ENCODE peak calls at places on chromosomes 4 and X, in ten cellular contexts. One of them, this sample, is unnamed.

GRCh38 chrX:38632516-38632915 is 71.2 kb downstream of the TSPAN7 start:
- DNase-seq in CD4-positive, alpha-beta memory T cell: no peak
- DNase-seq in ascending aorta: no peak
- DNase-seq in activated CD8-positive, alpha-beta T cell treated with anti-CD3 and anti-CD28 coated beads, Interleukin-2, amount 10 ng/mL, durations not matched to agents 7 days and 5 days: no peak
- DNase-seq in Kasumi-1: no peak
- DNase-seq in CD4-positive, alpha-beta T cell: no peak
- DNase-seq in fibroblast of lung: no peak
- DNase-seq in Ammon's horn: no peak
- DNase-seq in HEK293T: no peak
- DNase-seq in activated CD4-positive, CD25-positive, alpha-beta regulatory T cell treated with anti-CD3 and anti-CD28 coated beads, Interleukin-2, amount 50 U/mL, for 72 hours: no peak
- DNase-seq in this sample: no peak

GRCh38 chrX:120316587-120317283 is 5.5 kb upstream of the TMEM255A start:
- DNase-seq in CD4-positive, alpha-beta memory T cell: no peak
- DNase-seq in ascending aorta: no peak
- DNase-seq in activated CD8-positive, alpha-beta T cell treated with anti-CD3 and anti-CD28 coated beads, Interleukin-2, amount 10 ng/mL, durations not matched to agents 7 days and 5 days: no peak
- DNase-seq in Kasumi-1: no peak
- DNase-seq in CD4-positive, alpha-beta T cell: no peak
- DNase-seq in fibroblast of lung: peak
- DNase-seq in Ammon's horn: no peak
- DNase-seq in HEK293T: no peak
- DNase-seq in activated CD4-positive, CD25-positive, alpha-beta regulatory T cell treated with anti-CD3 and anti-CD28 coated beads, Interleukin-2, amount 50 U/mL, for 72 hours: no peak
- DNase-seq in this sample: no peak

GRCh38 chr4:104395219-104395618 is 99.5 kb downstream of the CXXC4 start:
- DNase-seq in CD4-positive, alpha-beta memory T cell: no peak
- DNase-seq in ascending aorta: no peak
- DNase-seq in activated CD8-positive, alpha-beta T cell treated with anti-CD3 and anti-CD28 coated beads, Interleukin-2, amount 10 ng/mL, durations not matched to agents 7 days and 5 days: no peak
- DNase-seq in Kasumi-1: no peak
- DNase-seq in CD4-positive, alpha-beta T cell: no peak
- DNase-seq in fibroblast of lung: peak
- DNase-seq in Ammon's horn: peak
- DNase-seq in HEK293T: no peak
- DNase-seq in activated CD4-positive, CD25-positive, alpha-beta regulatory T cell treated with anti-CD3 and anti-CD28 coated beads, Interleukin-2, amount 50 U/mL, for 72 hours: no peak
- DNase-seq in this sample: no peak

GRCh38 chr4:105369988-105370387 is 103.9 kb downstream of the PPA2 start:
- DNase-seq in CD4-positive, alpha-beta memory T cell: no peak
- DNase-seq in ascending aorta: no peak
- DNase-seq in activated CD8-positive, alpha-beta T cell treated with anti-CD3 and anti-CD28 coated beads, Interleukin-2, amount 10 ng/mL, durations not matched to agents 7 days and 5 days: no peak
- DNase-seq in Kasumi-1: no peak
- DNase-seq in CD4-positive, alpha-beta T cell: no peak
- DNase-seq in fibroblast of lung: peak
- DNase-seq in Ammon's horn: no peak
- DNase-seq in HEK293T: no peak
- DNase-seq in activated CD4-positive, CD25-positive, alpha-beta regulatory T cell treated with anti-CD3 and anti-CD28 coated beads, Interleukin-2, amount 50 U/mL, for 72 hours: no peak
- DNase-seq in this sample: no peak

GRCh38 chrX:151974336-151975227 is at the start of gene GABRE:
- DNase-seq in CD4-positive, alpha-beta memory T cell: no peak
- DNase-seq in ascending aorta: peak
- DNase-seq in activated CD8-positive, alpha-beta T cell treated with anti-CD3 and anti-CD28 coated beads, Interleukin-2, amount 10 ng/mL, durations not matched to agents 7 days and 5 days: no peak
- DNase-seq in Kasumi-1: no peak
- DNase-seq in CD4-positive, alpha-beta T cell: no peak
- DNase-seq in fibroblast of lung: peak
- DNase-seq in Ammon's horn: no peak
- DNase-seq in HEK293T: peak
- DNase-seq in activated CD4-positive, CD25-positive, alpha-beta regulatory T cell treated with anti-CD3 and anti-CD28 coated beads, Interleukin-2, amount 50 U/mL, for 72 hours: no peak
- DNase-seq in this sample: no peak

GRCh38 chr4:1600811-1601532 is 83.1 kb downstream of the FAM53A start:
- DNase-seq in CD4-positive, alpha-beta memory T cell: no peak
- DNase-seq in ascending aorta: no peak
- DNase-seq in activated CD8-positive, alpha-beta T cell treated with anti-CD3 and anti-CD28 coated beads, Interleukin-2, amount 10 ng/mL, durations not matched to agents 7 days and 5 days: no peak
- DNase-seq in Kasumi-1: no peak
- DNase-seq in CD4-positive, alpha-beta T cell: no peak
- DNase-seq in fibroblast of lung: no peak
- DNase-seq in Ammon's horn: no peak
- DNase-seq in HEK293T: no peak
- DNase-seq in activated CD4-positive, CD25-positive, alpha-beta regulatory T cell treated with anti-CD3 and anti-CD28 coated beads, Interleukin-2, amount 50 U/mL, for 72 hours: no peak
- DNase-seq in this sample: no peak

GRCh38 chr4:144399927-144400326 is 246.0 kb upstream of the HHIP start:
- DNase-seq in CD4-positive, alpha-beta memory T cell: no peak
- DNase-seq in ascending aorta: no peak
- DNase-seq in activated CD8-positive, alpha-beta T cell treated with anti-CD3 and anti-CD28 coated beads, Interleukin-2, amount 10 ng/mL, durations not matched to agents 7 days and 5 days: no peak
- DNase-seq in Kasumi-1: peak
- DNase-seq in CD4-positive, alpha-beta T cell: no peak
- DNase-seq in fibroblast of lung: peak
- DNase-seq in Ammon's horn: peak
- DNase-seq in HEK293T: no peak
- DNase-seq in activated CD4-positive, CD25-positive, alpha-beta regulatory T cell treated with anti-CD3 and anti-CD28 coated beads, Interleukin-2, amount 50 U/mL, for 72 hours: no peak
- DNase-seq in this sample: no peak

GRCh38 chrX:136063340-136064079 is 78.3 kb downstream of the SLC9A6 start:
- DNase-seq in CD4-positive, alpha-beta memory T cell: no peak
- DNase-seq in ascending aorta: peak
- DNase-seq in activated CD8-positive, alpha-beta T cell treated with anti-CD3 and anti-CD28 coated beads, Interleukin-2, amount 10 ng/mL, durations not matched to agents 7 days and 5 days: no peak
- DNase-seq in Kasumi-1: peak
- DNase-seq in CD4-positive, alpha-beta T cell: no peak
- DNase-seq in fibroblast of lung: no peak
- DNase-seq in Ammon's horn: no peak
- DNase-seq in HEK293T: no peak
- DNase-seq in activated CD4-positive, CD25-positive, alpha-beta regulatory T cell treated with anti-CD3 and anti-CD28 coated beads, Interleukin-2, amount 50 U/mL, for 72 hours: no peak
- DNase-seq in this sample: no peak

GRCh38 chr4:22501715-22502095 is 14.2 kb downstream of the ADGRA3 start:
- DNase-seq in CD4-positive, alpha-beta memory T cell: no peak
- DNase-seq in ascending aorta: no peak
- DNase-seq in activated CD8-positive, alpha-beta T cell treated with anti-CD3 and anti-CD28 coated beads, Interleukin-2, amount 10 ng/mL, durations not matched to agents 7 days and 5 days: no peak
- DNase-seq in Kasumi-1: no peak
- DNase-seq in CD4-positive, alpha-beta T cell: no peak
- DNase-seq in fibroblast of lung: no peak
- DNase-seq in Ammon's horn: no peak
- DNase-seq in HEK293T: no peak
- DNase-seq in activated CD4-positive, CD25-positive, alpha-beta regulatory T cell treated with anti-CD3 and anti-CD28 coated beads, Interleukin-2, amount 50 U/mL, for 72 hours: no peak
- DNase-seq in this sample: no peak

GRCh38 chr4:4801013-4801412 is 58.5 kb upstream of the MSX1 start:
- DNase-seq in CD4-positive, alpha-beta memory T cell: no peak
- DNase-seq in ascending aorta: no peak
- DNase-seq in activated CD8-positive, alpha-beta T cell treated with anti-CD3 and anti-CD28 coated beads, Interleukin-2, amount 10 ng/mL, durations not matched to agents 7 days and 5 days: no peak
- DNase-seq in Kasumi-1: no peak
- DNase-seq in CD4-positive, alpha-beta T cell: no peak
- DNase-seq in fibroblast of lung: peak
- DNase-seq in Ammon's horn: no peak
- DNase-seq in HEK293T: no peak
- DNase-seq in activated CD4-positive, CD25-positive, alpha-beta regulatory T cell treated with anti-CD3 and anti-CD28 coated beads, Interleukin-2, amount 50 U/mL, for 72 hours: no peak
- DNase-seq in this sample: no peak

GRCh38 chrX:10507181-10507580 is 113.2 kb downstream of the MID1 start:
- DNase-seq in CD4-positive, alpha-beta memory T cell: no peak
- DNase-seq in ascending aorta: no peak
- DNase-seq in activated CD8-positive, alpha-beta T cell treated with anti-CD3 and anti-CD28 coated beads, Interleukin-2, amount 10 ng/mL, durations not matched to agents 7 days and 5 days: no peak
- DNase-seq in Kasumi-1: no peak
- DNase-seq in CD4-positive, alpha-beta T cell: no peak
- DNase-seq in fibroblast of lung: peak
- DNase-seq in Ammon's horn: no peak
- DNase-seq in HEK293T: no peak
- DNase-seq in activated CD4-positive, CD25-positive, alpha-beta regulatory T cell treated with anti-CD3 and anti-CD28 coated beads, Interleukin-2, amount 50 U/mL, for 72 hours: no peak
- DNase-seq in this sample: no peak

GRCh38 chrX:5898463-5898862 is 330.2 kb downstream of the NLGN4X start:
- DNase-seq in CD4-positive, alpha-beta memory T cell: no peak
- DNase-seq in ascending aorta: no peak
- DNase-seq in activated CD8-positive, alpha-beta T cell treated with anti-CD3 and anti-CD28 coated beads, Interleukin-2, amount 10 ng/mL, durations not matched to agents 7 days and 5 days: no peak
- DNase-seq in Kasumi-1: no peak
- DNase-seq in CD4-positive, alpha-beta T cell: no peak
- DNase-seq in fibroblast of lung: peak
- DNase-seq in Ammon's horn: peak
- DNase-seq in HEK293T: no peak
- DNase-seq in activated CD4-positive, CD25-positive, alpha-beta regulatory T cell treated with anti-CD3 and anti-CD28 coated beads, Interleukin-2, amount 50 U/mL, for 72 hours: no peak
- DNase-seq in this sample: no peak

GRCh38 chr4:7196731-7197130 is 4.4 kb downstream of the SORCS2 start:
- DNase-seq in CD4-positive, alpha-beta memory T cell: no peak
- DNase-seq in ascending aorta: no peak
- DNase-seq in activated CD8-positive, alpha-beta T cell treated with anti-CD3 and anti-CD28 coated beads, Interleukin-2, amount 10 ng/mL, durations not matched to agents 7 days and 5 days: no peak
- DNase-seq in Kasumi-1: no peak
- DNase-seq in CD4-positive, alpha-beta T cell: no peak
- DNase-seq in fibroblast of lung: no peak
- DNase-seq in Ammon's horn: no peak
- DNase-seq in HEK293T: no peak
- DNase-seq in activated CD4-positive, CD25-positive, alpha-beta regulatory T cell treated with anti-CD3 and anti-CD28 coated beads, Interleukin-2, amount 50 U/mL, for 72 hours: no peak
- DNase-seq in this sample: no peak

GRCh38 chr4:132998585-132999230 is 150.4 kb upstream of the PCDH10 start:
- DNase-seq in CD4-positive, alpha-beta memory T cell: no peak
- DNase-seq in ascending aorta: no peak
- DNase-seq in activated CD8-positive, alpha-beta T cell treated with anti-CD3 and anti-CD28 coated beads, Interleukin-2, amount 10 ng/mL, durations not matched to agents 7 days and 5 days: no peak
- DNase-seq in Kasumi-1: no peak
- DNase-seq in CD4-positive, alpha-beta T cell: no peak
- DNase-seq in fibroblast of lung: no peak
- DNase-seq in Ammon's horn: no peak
- DNase-seq in HEK293T: no peak
- DNase-seq in activated CD4-positive, CD25-positive, alpha-beta regulatory T cell treated with anti-CD3 and anti-CD28 coated beads, Interleukin-2, amount 50 U/mL, for 72 hours: no peak
- DNase-seq in this sample: no peak

GRCh38 chr4:121256346-121256745 is 92.2 kb upstream of the TNIP3 start:
- DNase-seq in CD4-positive, alpha-beta memory T cell: peak
- DNase-seq in ascending aorta: no peak
- DNase-seq in activated CD8-positive, alpha-beta T cell treated with anti-CD3 and anti-CD28 coated beads, Interleukin-2, amount 10 ng/mL, durations not matched to agents 7 days and 5 days: peak
- DNase-seq in Kasumi-1: peak
- DNase-seq in CD4-positive, alpha-beta T cell: peak
- DNase-seq in fibroblast of lung: peak
- DNase-seq in Ammon's horn: no peak
- DNase-seq in HEK293T: no peak
- DNase-seq in activated CD4-positive, CD25-positive, alpha-beta regulatory T cell treated with anti-CD3 and anti-CD28 coated beads, Interleukin-2, amount 50 U/mL, for 72 hours: no peak
- DNase-seq in this sample: peak

GRCh38 chrX:39577976-39578962 is 519.5 kb downstream of the BCOR start:
- DNase-seq in CD4-positive, alpha-beta memory T cell: peak
- DNase-seq in ascending aorta: no peak
- DNase-seq in activated CD8-positive, alpha-beta T cell treated with anti-CD3 and anti-CD28 coated beads, Interleukin-2, amount 10 ng/mL, durations not matched to agents 7 days and 5 days: peak
- DNase-seq in Kasumi-1: no peak
- DNase-seq in CD4-positive, alpha-beta T cell: no peak
- DNase-seq in fibroblast of lung: peak
- DNase-seq in Ammon's horn: no peak
- DNase-seq in HEK293T: no peak
- DNase-seq in activated CD4-positive, CD25-positive, alpha-beta regulatory T cell treated with anti-CD3 and anti-CD28 coated beads, Interleukin-2, amount 50 U/mL, for 72 hours: peak
- DNase-seq in this sample: no peak

GRCh38 chr4:123120473-123120872 is 198.1 kb upstream of the NUDT6 start:
- DNase-seq in CD4-positive, alpha-beta memory T cell: no peak
- DNase-seq in ascending aorta: no peak
- DNase-seq in activated CD8-positive, alpha-beta T cell treated with anti-CD3 and anti-CD28 coated beads, Interleukin-2, amount 10 ng/mL, durations not matched to agents 7 days and 5 days: no peak
- DNase-seq in Kasumi-1: no peak
- DNase-seq in CD4-positive, alpha-beta T cell: no peak
- DNase-seq in fibroblast of lung: peak
- DNase-seq in Ammon's horn: no peak
- DNase-seq in HEK293T: no peak
- DNase-seq in activated CD4-positive, CD25-positive, alpha-beta regulatory T cell treated with anti-CD3 and anti-CD28 coated beads, Interleukin-2, amount 50 U/mL, for 72 hours: no peak
- DNase-seq in this sample: no peak

GRCh38 chr4:94621491-94622080 is 136.2 kb upstream of the BMPR1B start:
- DNase-seq in CD4-positive, alpha-beta memory T cell: peak
- DNase-seq in ascending aorta: no peak
- DNase-seq in activated CD8-positive, alpha-beta T cell treated with anti-CD3 and anti-CD28 coated beads, Interleukin-2, amount 10 ng/mL, durations not matched to agents 7 days and 5 days: peak
- DNase-seq in Kasumi-1: peak
- DNase-seq in CD4-positive, alpha-beta T cell: no peak
- DNase-seq in fibroblast of lung: peak
- DNase-seq in Ammon's horn: peak
- DNase-seq in HEK293T: peak
- DNase-seq in activated CD4-positive, CD25-positive, alpha-beta regulatory T cell treated with anti-CD3 and anti-CD28 coated beads, Interleukin-2, amount 50 U/mL, for 72 hours: no peak
- DNase-seq in this sample: no peak

This sample was measured in CD14-positive monocyte.